ENCODE peak calls at places on chromosomes 4 and X, in ten cellular contexts. M is PC-3, F is fibroblast of lung, E is HCT116, W is upper lobe of left lung, N is PC-9, L is lower lobe of right lung, T is stomach, V is Panc1, G is Peyer's patch. J is an unnamed sample.
A peak's percentile ranks its signal among the peaks of the same experiment; 100 is the strongest.

GRCh38 chr4:10188400-10189004 is 71.9 kb upstream of the WDR1 start:
- DNase-seq in M (no peak), F (no peak), E (no peak), W (no peak), N (no peak), L (no peak), T (no peak), V (no peak), G (no peak), J (no peak)

GRCh38 chr4:46270986-46271596 is 118.8 kb downstream of the GABRA2 start:
- DNase-seq in M (peak; percentile 38), F (peak; percentile 32), E (no peak), W (no peak), N (no peak), L (no peak), T (no peak), V (peak; percentile 10), G (no peak), J (no peak)

GRCh38 chrX:97175147-97175546 is 291.4 kb downstream of the RPA4 start:
- DNase-seq in M (no peak), F (no peak), E (no peak), W (no peak), N (no peak), L (no peak), T (no peak), V (no peak), G (no peak), J (no peak)

GRCh38 chr4:8838911-8839431 is 32.7 kb downstream of the HMX1 start:
- DNase-seq in M (no peak), F (no peak), E (no peak), W (peak; percentile 16), N (no peak), L (peak; percentile 36), T (no peak), V (no peak), G (peak; percentile 31), J (peak; percentile 7)

GRCh38 chr4:14650127-14650526 is 352.2 kb upstream of the CPEB2 start:
- DNase-seq in M (peak; percentile 13), F (peak; percentile 33), E (no peak), W (no peak), N (no peak), L (no peak), T (no peak), V (no peak), G (no peak), J (no peak)

GRCh38 chrX:31021537-31021936 is 50.3 kb downstream of the FTHL17 start:
- DNase-seq in M (no peak), F (peak; percentile 0), E (no peak), W (no peak), N (no peak), L (no peak), T (no peak), V (no peak), G (no peak), J (no peak)

GRCh38 chr4:60579335-60579734 is 620.8 kb upstream of the ADGRL3 start:
- DNase-seq in M (peak; percentile 85), F (no peak), E (no peak), W (no peak), N (no peak), L (no peak), T (no peak), V (no peak), G (no peak), J (no peak)

GRCh38 chr4:85477538-85477937 is 2.6 kb downstream of the ARHGAP24 start:
- DNase-seq in M (no peak), F (no peak), E (no peak), W (no peak), N (no peak), L (no peak), T (no peak), V (no peak), G (no peak), J (no peak)

GRCh38 chr4:1578968-1579833 is 104.9 kb downstream of the FAM53A start:
- DNase-seq in M (peak; percentile 69), F (peak; percentile 67), E (peak; percentile 65), W (peak; percentile 88), N (no peak), L (peak; percentile 91), T (peak; percentile 83), V (peak; percentile 48), G (peak; percentile 81), J (peak; percentile 65)

GRCh38 chrX:2242980-2243379 is 257.8 kb downstream of the DHRSX start:
- DNase-seq in M (no peak), F (no peak), E (no peak), W (no peak), N (no peak), L (no peak), T (no peak), V (no peak), G (no peak), J (no peak)

GRCh38 chrX:10129229-10129628 is 27.5 kb upstream of the CLCN4 start:
- DNase-seq in M (no peak), F (no peak), E (no peak), W (no peak), N (no peak), L (no peak), T (no peak), V (no peak), G (no peak), J (no peak)

GRCh38 chr4:65918872-65919271 is 248.6 kb upstream of the EPHA5 start:
- DNase-seq in M (no peak), F (no peak), E (no peak), W (no peak), N (no peak), L (no peak), T (no peak), V (no peak), G (no peak), J (no peak)

GRCh38 chrX:39304746-39305145 is 503.5 kb downstream of the MID1IP1 start:
- DNase-seq in M (no peak), F (no peak), E (no peak), W (no peak), N (no peak), L (no peak), T (no peak), V (no peak), G (no peak), J (no peak)

DNA sequence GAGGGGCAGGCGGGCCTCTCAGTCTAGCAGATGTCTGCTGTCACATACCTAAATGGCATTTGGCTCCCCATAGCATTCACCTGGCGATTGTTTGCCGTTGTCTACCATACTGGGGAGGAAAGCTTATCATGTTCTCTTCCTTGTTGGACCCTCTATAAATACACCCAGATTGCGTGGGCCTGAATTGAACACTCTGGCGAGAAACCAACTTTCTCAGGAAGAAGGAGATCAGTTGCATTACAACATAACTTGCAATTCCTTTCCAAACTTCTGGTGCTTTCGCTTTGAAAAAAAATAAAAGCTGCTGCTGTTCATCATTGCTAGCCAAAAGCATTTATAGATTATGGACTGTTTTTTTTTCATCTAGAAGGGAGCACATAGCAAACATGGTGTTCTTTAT is 230.0 kb upstream of the GPC4 start:
- DNase-seq in M (no peak), F (peak; percentile 66), E (no peak), W (no peak), N (no peak), L (no peak), T (no peak), V (no peak), G (no peak), J (no peak)
- H3K4me1 ChIP-seq in M (peaks cover 5% of the 10 kb centered on the region), F (no peaks in the 10 kb centered on the region), E (no peaks in the 10 kb centered on the region), W (no peaks in the 10 kb centered on the region), N (peaks cover 9% of the 10 kb centered on the region), L (no peaks in the 10 kb centered on the region), T (no peaks in the 10 kb centered on the region), V (no peaks in the 10 kb centered on the region), G (no peaks in the 10 kb centered on the region), J (no peaks in the 10 kb centered on the region)

GRCh38 chr4:2866160-2866861 is 22.7 kb downstream of the ADD1 start:
- DNase-seq in M (no peak), F (no peak), E (no peak), W (no peak), N (no peak), L (no peak), T (no peak), V (no peak), G (no peak), J (peak; percentile 65)
- TF ChIP-seq CTCF in M (no peak), F (no peak), E (no peak), W (no peak), N (no peak), L (no peak), T (no peak), V (no peak), G (no peak), J (no peak)

DNA sequence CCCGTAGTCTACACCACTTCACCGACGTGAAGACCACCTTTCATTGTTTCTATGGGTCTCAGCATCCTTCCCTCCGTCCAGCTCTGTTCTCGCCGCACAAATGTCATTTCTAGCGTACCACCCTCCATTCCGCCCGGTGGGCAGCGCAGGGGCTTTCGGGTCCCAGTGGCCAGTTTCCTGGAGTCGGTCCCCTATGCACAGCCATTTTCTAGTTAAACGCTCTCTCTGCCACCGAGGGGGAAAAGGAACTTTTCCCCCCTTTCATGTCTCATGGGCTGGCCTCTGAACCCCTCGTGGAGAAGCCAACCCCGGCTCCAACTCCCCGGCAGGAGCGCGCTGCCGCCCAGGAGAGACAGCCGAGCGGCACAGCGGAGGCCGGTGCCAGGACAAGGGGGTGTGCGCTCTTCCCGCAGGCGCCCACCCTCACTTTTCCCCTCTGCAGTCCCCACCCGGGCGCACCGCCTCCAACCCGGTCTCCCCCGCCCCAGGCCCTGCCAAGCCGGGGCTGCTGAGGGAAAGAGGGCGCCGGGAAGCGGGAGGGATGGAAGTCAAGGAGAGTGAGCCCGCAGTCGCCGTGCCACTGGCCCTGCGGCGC is 682 bp downstream of the APBB2 start:
- DNase-seq in M (no peak), F (no peak), E (no peak), W (no peak), N (no peak), L (no peak), T (no peak), V (no peak), G (no peak), J (peak; percentile 46)
- H3K27ac ChIP-seq in M (peak overlapping the region; percentile 18), F (peak overlapping the region; percentile 52), E (peak overlapping the region; percentile 82), W (peak overlapping the region; percentile 78), N (no peak overlapping the region), L (peak overlapping the region; percentile 86), T (peak overlapping the region; percentile 89), V (peak overlapping the region; percentile 77), G (peak overlapping the region; percentile 50), J (peak overlapping the region; percentile 78)

DNA sequence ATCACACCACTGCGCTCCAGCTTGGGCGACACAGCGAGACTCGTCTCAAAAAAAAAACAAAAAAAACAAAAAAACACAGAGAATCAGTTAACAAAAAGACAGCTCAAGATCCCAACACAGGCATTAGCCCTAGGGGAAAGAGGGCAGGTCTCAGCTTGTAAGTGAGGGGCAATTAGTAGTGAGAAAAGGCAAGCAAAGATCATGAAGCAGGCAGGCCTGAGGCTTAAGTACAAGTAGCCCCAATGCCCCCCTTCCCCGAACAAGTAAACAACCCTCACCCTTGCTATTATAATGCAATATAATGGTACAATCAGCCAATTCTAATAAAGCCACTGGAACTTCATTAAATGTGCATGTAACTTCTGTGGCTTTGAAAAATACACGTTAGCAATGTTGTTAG is 17.0 kb downstream of the ADGRA3 start:
- DNase-seq in M (no peak), F (no peak), E (no peak), W (no peak), N (no peak), L (no peak), T (no peak), V (no peak), G (no peak), J (no peak)
- H3K4me1 ChIP-seq in M (peaks cover 22% of the 10 kb centered on the region), F (no peaks in the 10 kb centered on the region), E (peaks cover 7% of the 10 kb centered on the region), W (peaks cover 5% of the 10 kb centered on the region), N (no peaks in the 10 kb centered on the region), L (no peaks in the 10 kb centered on the region), T (no peaks in the 10 kb centered on the region), V (peaks cover 24% of the 10 kb centered on the region), G (peaks cover 18% of the 10 kb centered on the region), J (peaks cover 13% of the 10 kb centered on the region)

GRCh38 chr4:78592104-78592783 is 40.7 kb downstream of the ANXA3 start:
- DNase-seq in M (peak; percentile 27), F (no peak), E (no peak), W (no peak), N (no peak), L (no peak), T (no peak), V (no peak), G (no peak), J (no peak)
- TF ChIP-seq CTCF in M (peak; percentile 53), F (peak; percentile 32), E (peak; percentile 69), W (no peak), N (peak; percentile 47), L (peak; percentile 29), T (no peak), V (peak; percentile 23), G (peak; percentile 33), J (no peak)